ENCODE peak calls at places on chromosome 1, in seven cellular contexts. I is tibial nerve, T is IMR-90, O is adrenal gland, Z is heart left ventricle, J is upper lobe of left lung, C is ovary. H is an unnamed sample.

GRCh38 chr1:204124639-204125038 is 27.2 kb downstream of the ETNK2 start:
- DNase-seq in I (no peak), T (no peak), O (no peak), Z (no peak), J (peak; percentile 84), C (no peak), H (no peak)

GRCh38 chr1:25809929-25810328 is 9.8 kb upstream of the MTFR1L start:
- DNase-seq in I (no peak), T (no peak), O (no peak), Z (no peak), J (no peak), C (no peak), H (no peak)

GRCh38 chr1:147526501-147526900 is 14.8 kb upstream of the BCL9 start:
- DNase-seq in I (no peak), T (no peak), O (no peak), Z (no peak), J (no peak), C (no peak), H (no peak)

GRCh38 chr1:236509647-236510401 is 14.0 kb upstream of the LGALS8 start:
- DNase-seq in I (no peak), T (no peak), O (no peak), Z (no peak), J (no peak), C (no peak), H (no peak)

GRCh38 chr1:8351693-8352470 is 34.0 kb downstream of the SLC45A1 start:
- DNase-seq in I (no peak), T (no peak), O (no peak), Z (no peak), J (peak; percentile 54), C (no peak), H (no peak)

GRCh38 chr1:115768549-115768948 is at the start of gene CASQ2:
- DNase-seq in I (no peak), T (no peak), O (no peak), Z (peak; percentile 83), J (peak; percentile 6), C (no peak), H (no peak)

GRCh38 chr1:240464099-240464498 is 147.9 kb downstream of the GREM2 start:
- DNase-seq in I (no peak), T (peak; percentile 46), O (no peak), Z (no peak), J (no peak), C (no peak), H (no peak)

GRCh38 chr1:38038836-38039235 is 7.8 kb downstream of the POU3F1 start:
- DNase-seq in I (no peak), T (peak; percentile 51), O (no peak), Z (no peak), J (no peak), C (no peak), H (no peak)

GRCh38 chr1:94326329-94326728 is 88.9 kb upstream of the ARHGAP29 start:
- DNase-seq in I (no peak), T (peak; percentile 15), O (no peak), Z (no peak), J (no peak), C (no peak), H (no peak)

GRCh38 chr1:94325379-94326302 is 88.3 kb upstream of the ARHGAP29 start:
- DNase-seq in I (no peak), T (peak; percentile 99), O (no peak), Z (peak; percentile 29), J (no peak), C (no peak), H (no peak)

GRCh38 chr1:94329276-94329675 is 88.9 kb upstream of the ABCD3 start:
- DNase-seq in I (no peak), T (peak; percentile 40), O (no peak), Z (no peak), J (no peak), C (no peak), H (no peak)

GRCh38 chr1:94329986-94330385 is 88.2 kb upstream of the ABCD3 start:
- DNase-seq in I (no peak), T (peak; percentile 54), O (no peak), Z (no peak), J (no peak), C (no peak), H (no peak)

DNA sequence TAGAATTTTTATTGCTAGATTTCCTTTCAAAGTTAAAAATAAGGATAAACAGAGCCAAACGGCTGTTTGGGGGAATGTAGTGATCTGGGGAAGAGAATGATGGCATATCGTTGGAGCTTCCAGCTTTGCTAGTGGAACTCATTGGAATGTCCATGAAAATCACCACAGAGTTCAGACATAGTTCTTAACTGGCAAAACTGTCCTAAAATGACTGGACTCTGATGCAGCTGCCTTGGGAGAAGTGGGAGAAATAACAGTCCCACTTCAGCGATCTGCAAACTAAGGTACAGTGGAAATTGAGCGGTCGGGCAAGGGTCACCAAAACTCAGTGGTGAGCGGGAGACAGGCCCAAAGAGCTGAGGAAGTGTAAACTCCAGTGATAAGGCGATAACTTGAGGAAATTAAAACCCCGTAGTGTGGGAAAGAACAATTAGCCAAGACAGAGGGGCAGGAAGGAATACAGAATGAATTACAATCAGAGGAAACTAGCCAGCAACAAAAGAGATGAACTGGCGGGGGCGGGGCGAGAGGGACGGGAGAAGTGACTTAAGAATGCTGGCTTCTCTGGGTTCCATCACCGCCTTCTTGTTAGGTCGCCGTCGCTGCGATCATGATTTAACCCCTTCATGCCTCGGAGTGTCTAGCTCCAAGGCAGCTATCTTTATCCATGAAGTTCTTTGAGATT is 89.8 kb upstream of the ARHGAP29 start:
- DNase-seq in I (no peak), T (peak; percentile 41), O (peak; percentile 63), Z (peak; percentile 80), J (no peak), C (peak; percentile 36), H (peak; percentile 91)
- TF ChIP-seq POLR2A in I (no peak), T (no peak), O (no peak), Z (no peak), J (no peak), C (no peak), H (no peak)

GRCh38 chr1:248906741-248907661 is 966 bp downstream of the PGBD2 start:
- DNase-seq in I (no peak), T (peak; percentile 25), O (peak; percentile 33), Z (peak; percentile 32), J (no peak), C (no peak), H (no peak)

GRCh38 chr1:248901578-248901977 is 4.5 kb upstream of the PGBD2 start:
- DNase-seq in I (no peak), T (no peak), O (no peak), Z (no peak), J (no peak), C (no peak), H (no peak)

GRCh38 chr1:248905949-248906740 is at the start of gene PGBD2:
- DNase-seq in I (peak; percentile 89), T (peak; percentile 89), O (peak; percentile 94), Z (peak; percentile 94), J (peak; percentile 99), C (peak; percentile 95), H (peak; percentile 86)

GRCh38 chr1:248905662-248905948 is 430 bp upstream of the PGBD2 start:
- DNase-seq in I (no peak), T (no peak), O (no peak), Z (no peak), J (no peak), C (no peak), H (no peak)

DNA sequence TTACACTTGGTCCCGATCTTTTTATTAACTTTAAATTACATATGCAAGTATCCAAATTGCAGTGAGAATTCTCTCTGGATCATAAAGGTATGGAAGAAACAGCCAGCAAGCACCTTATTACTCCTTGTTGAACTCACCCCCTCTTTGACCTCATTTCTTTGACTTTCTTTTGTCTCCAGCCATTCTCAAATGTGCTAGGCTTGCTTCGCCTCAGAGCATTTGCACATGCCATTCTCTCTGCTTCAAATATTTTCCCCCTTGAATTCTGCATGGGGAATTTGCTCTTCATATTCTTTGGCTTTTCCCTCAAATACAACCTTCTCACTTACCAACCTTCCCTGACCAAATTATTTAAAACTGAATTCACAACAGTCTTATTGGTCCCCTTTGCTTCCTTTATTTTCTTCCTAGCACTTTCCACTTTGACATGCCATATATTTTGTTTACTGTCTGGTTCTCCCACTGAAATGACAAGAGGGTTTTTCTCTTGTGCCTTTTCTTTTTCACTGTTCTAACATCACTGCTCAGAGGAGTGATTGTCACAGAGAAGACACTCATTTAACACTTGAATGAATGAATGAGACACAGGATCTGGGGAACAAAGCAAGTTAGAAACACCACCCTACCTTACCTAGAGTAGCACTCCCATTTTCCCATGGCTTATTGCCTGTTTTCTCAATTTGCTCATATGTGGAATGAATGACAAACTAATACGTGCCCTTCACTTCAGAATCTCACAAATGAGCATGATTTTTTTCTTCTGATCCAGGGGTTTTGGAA is 1.4 kb upstream of the PGBD2 start:
- DNase-seq in I (no peak), T (no peak), O (no peak), Z (no peak), J (no peak), C (no peak), H (no peak)
- H3K4me3 ChIP-seq in I (no peak overlapping the region), T (no peak overlapping the region), O (no peak overlapping the region), Z (no peak overlapping the region), J (no peak overlapping the region), C (no peak overlapping the region), H (no peak overlapping the region)

GRCh38 chr1:184387871-184388670 is 1.2 kb downstream of the C1orf21 start:
- DNase-seq in I (no peak), T (peak; percentile 89), O (peak; percentile 80), Z (peak; percentile 38), J (peak; percentile 86), C (peak; percentile 45), H (peak; percentile 55)
- TF ChIP-seq CTCF in I (no peak), T (no peak), O (peak; percentile 15), Z (no peak), J (no peak), C (peak; percentile 11), H (no peak)

GRCh38 chr1:23485002-23485332 is 988 bp upstream of the ASAP3 start:
- DNase-seq in I (no peak), T (no peak), O (peak; percentile 13), Z (no peak), J (no peak), C (no peak), H (no peak)

GRCh38 chr1:23481904-23482303 is 2.1 kb downstream of the ASAP3 start:
- DNase-seq in I (no peak), T (no peak), O (no peak), Z (no peak), J (no peak), C (no peak), H (no peak)

GRCh38 chr1:23484253-23485001 is 448 bp upstream of the ASAP3 start:
- DNase-seq in I (peak; percentile 89), T (peak; percentile 89), O (peak; percentile 95), Z (peak; percentile 97), J (peak; percentile 98), C (peak; percentile 97), H (peak; percentile 98)

GRCh38 chr1:23481026-23481597 is 2.9 kb downstream of the ASAP3 start:
- DNase-seq in I (no peak), T (no peak), O (no peak), Z (no peak), J (no peak), C (no peak), H (no peak)

DNA sequence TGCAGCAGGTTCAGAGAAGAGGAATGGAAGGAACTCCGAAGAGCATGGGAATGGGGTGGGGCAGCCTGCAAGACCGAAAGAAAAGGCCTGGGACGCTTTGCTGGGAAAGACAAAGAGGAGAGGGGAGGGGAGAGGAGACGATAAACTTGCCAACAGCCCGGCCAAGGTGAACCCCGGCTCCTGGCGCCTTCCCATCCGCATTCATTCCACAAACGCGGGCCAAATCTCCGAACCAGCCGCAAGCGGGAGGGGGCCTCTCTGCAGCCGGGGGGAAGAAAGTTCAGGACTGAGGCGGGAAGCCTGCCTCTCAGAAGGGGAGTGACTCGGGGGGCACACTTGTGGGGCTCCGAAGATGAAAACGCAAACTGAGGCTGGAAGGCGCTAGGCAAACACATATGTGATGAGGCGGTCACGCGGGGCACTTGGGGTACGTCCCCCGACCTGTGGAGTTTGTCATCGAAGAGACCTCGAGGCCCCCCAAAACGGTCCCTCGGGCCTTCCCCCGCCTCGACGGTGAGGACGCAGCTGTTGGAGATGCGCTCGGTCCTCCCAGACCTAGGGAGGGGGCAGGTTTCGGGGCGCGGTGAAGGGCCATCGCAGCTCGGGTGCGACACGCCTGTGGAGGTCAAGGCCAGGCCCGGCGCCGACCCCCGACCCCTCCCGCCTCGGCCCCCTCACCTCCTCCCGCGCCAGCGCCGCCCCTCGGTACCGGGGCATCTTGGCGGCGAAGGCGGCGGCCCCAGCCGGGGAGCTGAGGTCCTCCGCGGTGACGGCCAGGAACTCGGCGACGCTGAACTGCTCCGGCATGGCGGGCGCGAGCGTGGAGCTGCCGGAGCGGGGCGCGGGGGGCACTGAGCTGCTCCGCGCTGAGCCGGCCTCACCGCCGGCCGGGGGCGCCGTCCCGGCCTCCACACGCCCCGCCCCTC is at the start of gene ASAP3:
- DNase-seq in I (peak; percentile 19), T (peak; percentile 41), O (peak; percentile 81), Z (peak; percentile 74), J (no peak), C (peak; percentile 76), H (peak; percentile 30)
- TF ChIP-seq POLR2A in I (peak; percentile 31), T (peak; percentile 55), O (no peak), Z (no peak), J (peak; percentile 13), C (peak; percentile 64), H (no peak)

H was measured in lower leg skin.